ENCODE peak calls at places on chromosome 10, in nine cellular contexts. J, D, G, O, X, N, T, P and M are unnamed samples.

GRCh38 chr10:97028126-97028831 is 157.5 kb downstream of the SLIT1 start:
- DNase-seq in P (peak; percentile 59), G (peak; percentile 54), T (no peak), D (peak; percentile 52), X (no peak), N (no peak), O (no peak), J (peak; percentile 65), M (peak; percentile 41)

GRCh38 chr10:15879058-15879457 is 18.8 kb upstream of the MINDY3 start:
- DNase-seq in N (no peak), T (no peak), O (no peak), G (peak; percentile 64), X (no peak), P (peak; percentile 47), D (peak; percentile 58), J (peak; percentile 57), M (no peak)

GRCh38 chr10:98167191-98167590 is 32.7 kb downstream of the R3HCC1L start:
- DNase-seq in N (no peak), D (no peak), J (no peak), X (no peak), P (no peak), G (no peak), O (no peak), T (no peak), M (no peak)

GRCh38 chr10:131729361-131729760 is 171.4 kb upstream of the PPP2R2D start:
- DNase-seq in X (no peak), J (no peak), T (no peak), O (no peak), P (no peak), D (no peak), N (no peak), G (no peak), M (no peak)

GRCh38 chr10:131997366-131998049 is 15.8 kb upstream of the BNIP3 start:
- DNase-seq in G (peak; percentile 69), N (peak; percentile 77), D (peak; percentile 65), J (peak; percentile 81), O (peak; percentile 87), P (peak; percentile 63), X (no peak), T (peak; percentile 76), M (peak; percentile 33)

GRCh38 chr10:84739641-84740040 is 411.3 kb downstream of the CCSER2 start:
- DNase-seq in J (no peak), N (no peak), X (no peak), D (no peak), G (no peak), P (no peak), T (no peak), O (no peak), M (no peak)

GRCh38 chr10:3265081-3265480 is 92.5 kb upstream of the PITRM1 start:
- DNase-seq in G (no peak), T (no peak), O (no peak), D (no peak), P (no peak), N (no peak), X (no peak), J (no peak), M (no peak)

GRCh38 chr10:1609038-1609411 is 128.3 kb downstream of the ADARB2 start:
- DNase-seq in J (peak; percentile 1), P (no peak), N (no peak), O (no peak), G (no peak), D (no peak), T (no peak), X (no peak), M (no peak)

GRCh38 chr10:72053690-72054089 is 34.7 kb downstream of the SPOCK2 start:
- DNase-seq in T (no peak), X (no peak), J (no peak), O (no peak), G (no peak), N (no peak), P (no peak), D (no peak), M (no peak)

GRCh38 chr10:44934416-44935200 is 23.5 kb downstream of the TMEM72 start:
- DNase-seq in D (peak; percentile 42), X (no peak), T (no peak), J (no peak), G (no peak), N (peak; percentile 70), P (no peak), O (no peak), M (no peak)

GRCh38 chr10:77873558-77874380 is 52.8 kb downstream of the DLG5 start:
- DNase-seq in G (peak; percentile 59), J (peak; percentile 69), O (peak; percentile 87), N (peak; percentile 44), P (peak; percentile 99), X (no peak), D (peak; percentile 78), T (peak; percentile 18), M (peak; percentile 7)

GRCh38 chr10:31749293-31749692 is 179.3 kb downstream of the ARHGAP12 start:
- DNase-seq in T (peak; percentile 53), N (peak; percentile 39), J (peak; percentile 23), G (no peak), D (no peak), P (no peak), X (no peak), O (no peak), M (no peak)

GRCh38 chr10:84340632-84341537 is 12.5 kb downstream of the CCSER2 start:
- DNase-seq in D (no peak), J (no peak), G (no peak), T (no peak), O (no peak), N (no peak), X (no peak), P (no peak), M (no peak)

DNA sequence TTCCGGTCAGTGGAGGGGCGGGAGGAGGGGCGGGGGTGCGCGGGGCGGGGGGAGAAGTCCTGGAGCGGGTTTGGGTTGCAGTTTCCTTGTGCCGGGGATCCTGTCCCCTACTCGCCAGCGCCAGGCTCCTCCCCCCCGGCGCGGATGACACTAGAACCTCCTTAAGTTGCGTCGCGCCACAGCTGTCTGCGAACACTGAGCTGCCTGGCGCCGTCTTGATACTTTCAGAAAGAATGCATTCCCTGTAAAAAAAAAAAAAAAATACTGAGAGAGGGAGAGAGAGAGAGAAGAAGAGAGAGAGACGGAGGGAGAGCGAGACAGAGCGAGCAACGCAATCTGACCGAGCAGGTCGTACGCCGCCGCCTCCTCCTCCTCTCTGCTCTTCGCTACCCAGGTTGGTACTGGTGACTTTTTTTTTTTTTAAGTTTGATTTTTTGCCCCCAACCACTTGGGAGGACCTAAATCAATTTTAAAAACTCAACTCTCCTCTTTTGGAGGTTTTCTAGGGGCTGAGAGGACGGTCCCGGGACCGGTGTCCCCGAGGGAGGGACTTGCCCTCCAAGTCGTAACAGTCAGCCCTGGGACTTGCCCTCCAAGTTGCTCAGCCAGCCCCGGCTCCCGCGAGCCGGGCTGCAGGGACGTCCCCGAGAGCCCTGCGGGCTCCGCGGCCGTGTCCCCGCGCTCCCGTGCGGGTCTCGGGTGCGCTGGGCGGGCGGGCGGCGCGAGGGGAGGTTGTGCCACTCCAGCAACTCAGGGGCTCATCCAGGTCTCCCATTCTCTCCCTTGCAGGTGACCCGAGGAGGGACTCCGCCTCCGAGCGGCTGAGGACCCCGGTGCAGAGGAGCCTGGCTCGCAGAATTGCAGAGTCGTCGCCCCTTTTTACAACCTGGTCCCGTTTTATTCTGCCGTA is at the start of gene GATA3:
- DNase-seq in X (no peak), J (peak; percentile 46), P (peak; percentile 47), T (no peak), D (no peak), N (peak; percentile 55), G (peak; percentile 27), O (peak; percentile 93), M (no peak)
- H3K4me3 ChIP-seq in X (peak within 1 kb of the TSS; percentile 62), J (peak within 1 kb of the TSS; percentile 57), P (peak within 1 kb of the TSS; percentile 74), T (peak within 1 kb of the TSS; percentile 44), D (peak within 1 kb of the TSS; percentile 18), N (peak within 1 kb of the TSS; percentile 57), G (peak within 1 kb of the TSS; percentile 68), O (peak within 1 kb of the TSS; percentile 87), M (peak within 1 kb of the TSS; percentile 57)

DNA sequence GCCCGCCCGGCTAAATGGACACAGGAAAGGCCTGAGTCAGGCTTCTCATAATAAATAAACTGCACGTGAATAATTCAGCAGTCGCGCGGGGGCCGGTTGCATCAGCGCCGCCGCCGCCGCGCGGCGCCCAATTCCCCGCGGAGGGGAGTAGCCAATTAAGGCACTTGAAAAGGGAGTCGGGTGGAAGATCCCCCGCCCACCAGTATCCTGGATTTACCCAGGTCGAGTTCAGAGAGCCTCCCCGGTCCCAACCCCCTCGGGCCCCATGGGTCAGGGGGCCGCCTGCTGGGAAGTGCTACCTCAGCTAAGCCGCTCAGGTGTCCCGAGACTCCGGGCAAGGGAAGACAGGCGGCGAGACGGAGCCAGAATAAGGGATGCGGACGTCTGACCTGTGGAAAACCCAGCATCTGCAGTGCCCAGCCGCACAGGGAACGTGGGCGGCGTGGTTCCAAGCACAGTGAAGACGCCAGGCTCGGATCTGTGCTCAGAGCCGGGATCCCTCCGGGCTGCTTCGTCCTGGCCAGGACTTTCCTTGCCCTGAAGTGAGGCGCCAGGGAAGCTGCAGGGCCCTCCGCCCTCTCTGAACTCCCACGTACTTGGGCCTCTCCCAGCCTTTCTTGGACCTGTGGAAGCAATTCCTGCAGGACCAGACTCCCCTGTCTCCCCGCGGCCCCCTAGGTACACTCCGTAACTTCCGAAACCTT is 7.3 kb upstream of the LBX1 start:
- DNase-seq in G (no peak), N (no peak), J (peak; percentile 73), X (no peak), D (peak; percentile 30), T (no peak), P (no peak), O (no peak), M (no peak)
- H3K4me3 ChIP-seq in G (no peak overlapping the region), N (no peak overlapping the region), J (no peak overlapping the region), X (no peak overlapping the region), D (no peak overlapping the region), T (no peak overlapping the region), P (no peak overlapping the region), O (peak overlapping the region; percentile 39), M (no peak overlapping the region)

GRCh38 chr10:48652344-48652743 is 32.3 kb upstream of the WDFY4 start:
- DNase-seq in J (no peak), N (no peak), G (no peak), P (no peak), D (no peak), T (no peak), X (no peak), O (no peak), M (no peak)
- H3K4me3 ChIP-seq in J (no peak overlapping the region), N (no peak overlapping the region), G (no peak overlapping the region), P (no peak overlapping the region), D (no peak overlapping the region), T (no peak overlapping the region), X (no peak overlapping the region), O (no peak overlapping the region), M (no peak overlapping the region)

GRCh38 chr10:114686013-114686412 is 27.9 kb upstream of the ABLIM1 start:
- DNase-seq in T (no peak), P (peak; percentile 57), N (no peak), O (no peak), J (no peak), X (no peak), D (no peak), G (no peak), M (no peak)

GRCh38 chr10:114684085-114684821 is 26.2 kb upstream of the ABLIM1 start:
- DNase-seq in O (peak; percentile 49), T (no peak), G (peak; percentile 73), D (peak; percentile 16), X (no peak), P (peak; percentile 43), J (peak; percentile 56), N (peak; percentile 79), M (no peak)

GRCh38 chr10:114684822-114685209 is 26.7 kb upstream of the ABLIM1 start:
- DNase-seq in X (no peak), D (peak; percentile 58), T (no peak), P (peak; percentile 70), N (no peak), O (no peak), G (peak; percentile 72), J (peak; percentile 84), M (no peak)

GRCh38 chr10:114685456-114685855 is 27.4 kb upstream of the ABLIM1 start:
- DNase-seq in D (no peak), P (no peak), T (no peak), G (no peak), J (no peak), O (no peak), X (no peak), N (peak; percentile 73), M (no peak)

GRCh38 chr10:114687459-114687858 is 29.4 kb upstream of the ABLIM1 start:
- DNase-seq in T (no peak), J (no peak), D (no peak), P (no peak), G (peak; percentile 30), X (no peak), O (no peak), N (no peak), M (no peak)
- H3K4me3 ChIP-seq in T (no peak overlapping the region), J (no peak overlapping the region), D (no peak overlapping the region), P (no peak overlapping the region), G (no peak overlapping the region), X (no peak overlapping the region), O (no peak overlapping the region), N (no peak overlapping the region), M (no peak overlapping the region)